ENCODE peak calls at places on chromosomes 7 and 10, in six cellular contexts. One of them, this sample, is unnamed.

GRCh38 chr10:1661861-1662260 is 75.5 kb downstream of the ADARB2 start:
- DNase-seq in mesenteric fat pad: peak
- DNase-seq in cardiac muscle cell: no peak
- DNase-seq in AG10803: no peak
- DNase-seq in dermis blood vessel endothelial cell: no peak
- DNase-seq in mucosa of gallbladder: no peak
- DNase-seq in this sample: no peak

GRCh38 chr10:26729395-26729794 is 31.9 kb downstream of the PDSS1 start:
- DNase-seq in cardiac muscle cell: no peak
- DNase-seq in AG10803: no peak
- DNase-seq in mesenteric fat pad: no peak
- DNase-seq in mucosa of gallbladder: no peak
- DNase-seq in dermis blood vessel endothelial cell: no peak
- DNase-seq in this sample: no peak

GRCh38 chr10:85995791-85996190 is 370.8 kb downstream of the GRID1 start:
- DNase-seq in AG10803: peak
- DNase-seq in cardiac muscle cell: peak
- DNase-seq in dermis blood vessel endothelial cell: peak
- DNase-seq in mucosa of gallbladder: no peak
- DNase-seq in mesenteric fat pad: no peak
- DNase-seq in this sample: no peak

GRCh38 chr7:17965600-17965999 is 25.3 kb upstream of the SNX13 start:
- DNase-seq in mucosa of gallbladder: no peak
- DNase-seq in AG10803: peak
- DNase-seq in cardiac muscle cell: peak
- DNase-seq in mesenteric fat pad: no peak
- DNase-seq in dermis blood vessel endothelial cell: peak
- DNase-seq in this sample: no peak

GRCh38 chr7:115274-115911 is 77.0 kb upstream of the FAM20C start:
- DNase-seq in AG10803: peak
- DNase-seq in cardiac muscle cell: peak
- DNase-seq in dermis blood vessel endothelial cell: peak
- DNase-seq in mesenteric fat pad: no peak
- DNase-seq in mucosa of gallbladder: no peak
- DNase-seq in this sample: no peak

GRCh38 chr7:133303372-133303771 is 50.5 kb downstream of the EXOC4 start:
- DNase-seq in cardiac muscle cell: no peak
- DNase-seq in dermis blood vessel endothelial cell: no peak
- DNase-seq in AG10803: no peak
- DNase-seq in mucosa of gallbladder: no peak
- DNase-seq in mesenteric fat pad: no peak
- DNase-seq in this sample: no peak

GRCh38 chr10:6542999-6543430 is 37.1 kb downstream of the PRKCQ start:
- DNase-seq in AG10803: no peak
- DNase-seq in mesenteric fat pad: no peak
- DNase-seq in mucosa of gallbladder: no peak
- DNase-seq in dermis blood vessel endothelial cell: no peak
- DNase-seq in cardiac muscle cell: no peak
- DNase-seq in this sample: no peak

GRCh38 chr10:113475381-113475807 is 77.5 kb upstream of the HABP2 start:
- DNase-seq in mucosa of gallbladder: no peak
- DNase-seq in AG10803: peak
- DNase-seq in cardiac muscle cell: peak
- DNase-seq in mesenteric fat pad: no peak
- DNase-seq in dermis blood vessel endothelial cell: no peak
- DNase-seq in this sample: no peak

GRCh38 chr10:61894150-61894549 is 7.3 kb upstream of the ARID5B start:
- DNase-seq in mucosa of gallbladder: no peak
- DNase-seq in AG10803: no peak
- DNase-seq in mesenteric fat pad: no peak
- DNase-seq in cardiac muscle cell: no peak
- DNase-seq in dermis blood vessel endothelial cell: no peak
- DNase-seq in this sample: no peak

GRCh38 chr10:84267503-84268126 is 22.8 kb downstream of the RGR start:
- DNase-seq in cardiac muscle cell: peak
- DNase-seq in dermis blood vessel endothelial cell: peak
- DNase-seq in mesenteric fat pad: no peak
- DNase-seq in mucosa of gallbladder: no peak
- DNase-seq in AG10803: peak
- DNase-seq in this sample: peak

GRCh38 chr7:147412109-147412508 is 1178.5 kb upstream of the C7orf33 start:
- DNase-seq in cardiac muscle cell: peak
- DNase-seq in mucosa of gallbladder: no peak
- DNase-seq in AG10803: peak
- DNase-seq in mesenteric fat pad: no peak
- DNase-seq in dermis blood vessel endothelial cell: no peak
- DNase-seq in this sample: no peak

GRCh38 chr7:14483663-14484062 is 418.9 kb downstream of the DGKB start:
- DNase-seq in mucosa of gallbladder: no peak
- DNase-seq in mesenteric fat pad: no peak
- DNase-seq in AG10803: no peak
- DNase-seq in dermis blood vessel endothelial cell: no peak
- DNase-seq in cardiac muscle cell: no peak
- DNase-seq in this sample: no peak

This sample was measured in BE2C.